ENCODE peak calls at places on chromosomes 1 and 21, in six cellular contexts. One of them, this sample, is unnamed.

GRCh38 chr1:119141020-119141424 is 569 bp upstream of the WARS2 start:
- DNase-seq in upper lobe of right lung: peak; percentile 67
- DNase-seq in PC-3: peak; percentile 43
- DNase-seq in tibial artery: no peak
- DNase-seq in psoas muscle: no peak
- DNase-seq in neural progenitor cell: peak; percentile 19
- DNase-seq in this sample: peak; percentile 11

GRCh38 chr1:232123775-232124659 is 497.4 kb downstream of the DISC1 start:
- DNase-seq in tibial artery: no peak
- DNase-seq in PC-3: peak; percentile 12
- DNase-seq in psoas muscle: no peak
- DNase-seq in upper lobe of right lung: no peak
- DNase-seq in neural progenitor cell: peak; percentile 27
- DNase-seq in this sample: no peak

GRCh38 chr1:233240839-233241682 is 54.5 kb downstream of the PCNX2 start:
- DNase-seq in upper lobe of right lung: peak; percentile 77
- DNase-seq in tibial artery: peak; percentile 54
- DNase-seq in psoas muscle: peak; percentile 78
- DNase-seq in neural progenitor cell: peak; percentile 73
- DNase-seq in PC-3: peak; percentile 39
- DNase-seq in this sample: peak; percentile 78

GRCh38 chr21:34333150-34333739 is 30.6 kb upstream of the KCNE2 start:
- DNase-seq in tibial artery: no peak
- DNase-seq in psoas muscle: no peak
- DNase-seq in neural progenitor cell: no peak
- DNase-seq in upper lobe of right lung: no peak
- DNase-seq in PC-3: no peak
- DNase-seq in this sample: no peak

GRCh38 chr1:50426108-50426700 is 3.0 kb upstream of the DMRTA2 start:
- DNase-seq in upper lobe of right lung: no peak
- DNase-seq in PC-3: no peak
- DNase-seq in neural progenitor cell: peak; percentile 34
- DNase-seq in psoas muscle: no peak
- DNase-seq in tibial artery: no peak
- DNase-seq in this sample: no peak

GRCh38 chr1:164575356-164575755 is 16.4 kb downstream of the PBX1 start:
- DNase-seq in PC-3: no peak
- DNase-seq in psoas muscle: no peak
- DNase-seq in neural progenitor cell: peak; percentile 32
- DNase-seq in upper lobe of right lung: no peak
- DNase-seq in tibial artery: no peak
- DNase-seq in this sample: no peak

GRCh38 chr1:42173155-42173933 is 8.8 kb upstream of the GUCA2A start:
- DNase-seq in tibial artery: no peak
- DNase-seq in upper lobe of right lung: peak; percentile 83
- DNase-seq in neural progenitor cell: peak; percentile 82
- DNase-seq in PC-3: peak; percentile 56
- DNase-seq in psoas muscle: peak; percentile 78
- DNase-seq in this sample: peak; percentile 64

GRCh38 chr1:59718989-59719360 is 95.8 kb upstream of the HOOK1 start:
- DNase-seq in PC-3: no peak
- DNase-seq in upper lobe of right lung: peak; percentile 81
- DNase-seq in neural progenitor cell: no peak
- DNase-seq in psoas muscle: peak; percentile 71
- DNase-seq in tibial artery: no peak
- DNase-seq in this sample: no peak

GRCh38 chr1:57424231-57425027 is 569 bp upstream of the DAB1 start:
- DNase-seq in PC-3: no peak
- DNase-seq in psoas muscle: peak; percentile 53
- DNase-seq in upper lobe of right lung: peak; percentile 64
- DNase-seq in tibial artery: no peak
- DNase-seq in neural progenitor cell: peak; percentile 81
- DNase-seq in this sample: no peak

GRCh38 chr1:232684331-232685105 is 54.6 kb upstream of the SIPA1L2 start:
- DNase-seq in neural progenitor cell: no peak
- DNase-seq in psoas muscle: no peak
- DNase-seq in tibial artery: no peak
- DNase-seq in PC-3: peak; percentile 57
- DNase-seq in upper lobe of right lung: no peak
- DNase-seq in this sample: no peak

GRCh38 chr1:65525297-65526048 is 105.0 kb downstream of the LEPR start:
- DNase-seq in PC-3: no peak
- DNase-seq in psoas muscle: peak; percentile 59
- DNase-seq in neural progenitor cell: peak; percentile 61
- DNase-seq in upper lobe of right lung: peak; percentile 62
- DNase-seq in tibial artery: peak; percentile 23
- DNase-seq in this sample: peak; percentile 3

GRCh38 chr1:3086272-3086671 is 17.3 kb downstream of the PRDM16 start:
- DNase-seq in PC-3: no peak
- DNase-seq in psoas muscle: no peak
- DNase-seq in upper lobe of right lung: no peak
- DNase-seq in tibial artery: no peak
- DNase-seq in neural progenitor cell: no peak
- DNase-seq in this sample: no peak

GRCh38 chr1:246324711-246325110 is 182.4 kb downstream of the SMYD3 start:
- DNase-seq in tibial artery: no peak
- DNase-seq in PC-3: peak; percentile 43
- DNase-seq in psoas muscle: no peak
- DNase-seq in upper lobe of right lung: no peak
- DNase-seq in neural progenitor cell: peak; percentile 14
- DNase-seq in this sample: peak; percentile 18

GRCh38 chr21:15151385-15152103 is 86.7 kb upstream of the NRIP1 start:
- DNase-seq in neural progenitor cell: no peak
- DNase-seq in tibial artery: no peak
- DNase-seq in upper lobe of right lung: no peak
- DNase-seq in psoas muscle: no peak
- DNase-seq in PC-3: no peak
- DNase-seq in this sample: no peak

GRCh38 chr1:68495532-68495931 is 1.4 kb downstream of the DEPDC1 start:
- DNase-seq in PC-3: peak; percentile 54
- DNase-seq in neural progenitor cell: no peak
- DNase-seq in tibial artery: no peak
- DNase-seq in psoas muscle: no peak
- DNase-seq in upper lobe of right lung: no peak
- DNase-seq in this sample: no peak

GRCh38 chr1:155871390-155871789 is 12.0 kb downstream of the SYT11 start:
- DNase-seq in neural progenitor cell: peak; percentile 38
- DNase-seq in upper lobe of right lung: no peak
- DNase-seq in tibial artery: peak; percentile 28
- DNase-seq in PC-3: no peak
- DNase-seq in psoas muscle: no peak
- DNase-seq in this sample: peak; percentile 93

GRCh38 chr1:117188268-117189108 is 22.2 kb downstream of the VTCN1 start:
- DNase-seq in neural progenitor cell: no peak
- DNase-seq in tibial artery: no peak
- DNase-seq in psoas muscle: no peak
- DNase-seq in PC-3: no peak
- DNase-seq in upper lobe of right lung: no peak
- DNase-seq in this sample: no peak

GRCh38 chr1:211859405-211859804 is 28.8 kb upstream of the LPGAT1 start:
- DNase-seq in neural progenitor cell: no peak
- DNase-seq in PC-3: no peak
- DNase-seq in psoas muscle: no peak
- DNase-seq in tibial artery: no peak
- DNase-seq in upper lobe of right lung: no peak
- DNase-seq in this sample: no peak

GRCh38 chr1:223059526-223059925 is 83.5 kb downstream of the TLR5 start:
- DNase-seq in psoas muscle: no peak
- DNase-seq in upper lobe of right lung: no peak
- DNase-seq in PC-3: no peak
- DNase-seq in tibial artery: no peak
- DNase-seq in neural progenitor cell: no peak
- DNase-seq in this sample: no peak

GRCh38 chr1:223052479-223052878 is 90.6 kb downstream of the TLR5 start:
- DNase-seq in neural progenitor cell: no peak
- DNase-seq in tibial artery: no peak
- DNase-seq in psoas muscle: no peak
- DNase-seq in upper lobe of right lung: no peak
- DNase-seq in PC-3: no peak
- DNase-seq in this sample: no peak

GRCh38 chr1:223057569-223058093 is 85.4 kb downstream of the TLR5 start:
- DNase-seq in neural progenitor cell: no peak
- DNase-seq in upper lobe of right lung: no peak
- DNase-seq in psoas muscle: no peak
- DNase-seq in tibial artery: no peak
- DNase-seq in PC-3: no peak
- DNase-seq in this sample: no peak

GRCh38 chr1:223052931-223053330 is 90.1 kb downstream of the TLR5 start:
- DNase-seq in neural progenitor cell: no peak
- DNase-seq in upper lobe of right lung: no peak
- DNase-seq in tibial artery: no peak
- DNase-seq in PC-3: peak; percentile 31
- DNase-seq in psoas muscle: no peak
- DNase-seq in this sample: no peak

DNA sequence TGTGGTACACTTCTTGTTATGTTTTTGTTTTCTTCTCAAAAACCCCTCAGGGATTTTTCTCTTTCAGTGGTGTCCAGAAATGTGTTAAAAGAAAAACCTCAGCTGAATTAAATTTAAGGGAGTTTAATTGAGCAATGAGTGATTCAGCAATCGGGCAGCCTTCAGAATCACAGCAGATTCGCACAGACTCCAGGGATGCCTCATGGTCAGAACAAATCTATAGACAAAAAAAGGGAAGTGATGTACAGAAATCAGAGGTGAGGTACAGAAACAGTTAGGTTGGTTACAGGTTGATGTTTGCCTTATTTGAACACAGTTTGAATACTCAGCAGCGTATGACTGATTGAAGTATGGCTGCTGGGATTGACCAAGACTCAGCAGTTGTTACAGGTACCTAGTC is 86.2 kb downstream of the TLR5 start:
- DNase-seq in neural progenitor cell: no peak
- DNase-seq in upper lobe of right lung: no peak
- DNase-seq in tibial artery: no peak
- DNase-seq in psoas muscle: no peak
- DNase-seq in PC-3: no peak
- DNase-seq in this sample: no peak
- H3K27ac ChIP-seq in neural progenitor cell: no peak overlapping the region
- H3K27ac ChIP-seq in upper lobe of right lung: no peak overlapping the region
- H3K27ac ChIP-seq in tibial artery: no peak overlapping the region
- H3K27ac ChIP-seq in psoas muscle: no peak overlapping the region
- H3K27ac ChIP-seq in PC-3: no peak overlapping the region
- H3K27ac ChIP-seq in this sample: no peak overlapping the region

DNA sequence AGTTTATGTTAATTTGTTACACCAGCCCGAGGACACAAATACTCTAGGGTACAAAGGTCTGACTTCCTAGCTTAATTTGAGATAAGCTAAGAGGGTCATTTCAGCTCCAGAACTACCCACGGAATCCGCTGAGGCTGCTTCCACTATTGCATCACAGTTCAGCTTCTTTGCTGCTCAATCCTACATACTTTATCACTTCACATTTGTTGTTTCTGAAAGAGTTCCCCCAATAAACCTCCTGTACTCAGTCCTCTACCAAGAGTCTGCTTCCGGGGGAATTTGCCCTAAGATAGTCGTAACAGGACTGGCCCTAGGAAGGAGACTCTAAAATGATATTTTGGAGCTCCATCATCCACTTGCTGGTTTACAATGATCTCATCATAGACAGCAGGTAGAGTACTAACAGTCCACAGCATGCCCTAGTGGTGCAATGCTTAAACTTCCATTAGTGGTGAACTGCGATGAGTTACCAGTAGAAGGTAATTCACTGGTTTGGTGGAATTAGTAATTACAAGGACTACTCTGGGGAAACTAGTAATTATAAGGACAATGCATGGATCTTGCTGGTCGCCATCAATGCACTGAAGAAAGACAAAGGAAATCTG is 229.3 kb downstream of the USH2A start:
- DNase-seq in upper lobe of right lung: no peak
- DNase-seq in PC-3: peak; percentile 57
- DNase-seq in neural progenitor cell: no peak
- DNase-seq in psoas muscle: no peak
- DNase-seq in tibial artery: no peak
- DNase-seq in this sample: no peak
- TF ChIP-seq CTCF in upper lobe of right lung: no peak
- TF ChIP-seq CTCF in PC-3: peak; percentile 61
- TF ChIP-seq CTCF in neural progenitor cell: peak; percentile 47
- TF ChIP-seq CTCF in psoas muscle: no peak
- TF ChIP-seq CTCF in tibial artery: no peak
- TF ChIP-seq CTCF in this sample: no peak

GRCh38 chr1:17561252-17561558 is 21.7 kb downstream of the ARHGEF10L start:
- DNase-seq in tibial artery: peak; percentile 57
- DNase-seq in PC-3: no peak
- DNase-seq in psoas muscle: no peak
- DNase-seq in upper lobe of right lung: no peak
- DNase-seq in neural progenitor cell: no peak
- DNase-seq in this sample: no peak

GRCh38 chr1:17559618-17560419 is 20.3 kb downstream of the ARHGEF10L start:
- DNase-seq in psoas muscle: no peak
- DNase-seq in PC-3: peak; percentile 75
- DNase-seq in upper lobe of right lung: no peak
- DNase-seq in tibial artery: no peak
- DNase-seq in neural progenitor cell: no peak
- DNase-seq in this sample: no peak

GRCh38 chr1:17558954-17559617 is 19.6 kb downstream of the ARHGEF10L start:
- DNase-seq in psoas muscle: no peak
- DNase-seq in upper lobe of right lung: no peak
- DNase-seq in PC-3: peak; percentile 48
- DNase-seq in tibial artery: no peak
- DNase-seq in neural progenitor cell: no peak
- DNase-seq in this sample: no peak

GRCh38 chr1:17557986-17558385 is 18.5 kb downstream of the ARHGEF10L start:
- DNase-seq in PC-3: no peak
- DNase-seq in neural progenitor cell: no peak
- DNase-seq in upper lobe of right lung: no peak
- DNase-seq in tibial artery: no peak
- DNase-seq in psoas muscle: no peak
- DNase-seq in this sample: no peak

DNA sequence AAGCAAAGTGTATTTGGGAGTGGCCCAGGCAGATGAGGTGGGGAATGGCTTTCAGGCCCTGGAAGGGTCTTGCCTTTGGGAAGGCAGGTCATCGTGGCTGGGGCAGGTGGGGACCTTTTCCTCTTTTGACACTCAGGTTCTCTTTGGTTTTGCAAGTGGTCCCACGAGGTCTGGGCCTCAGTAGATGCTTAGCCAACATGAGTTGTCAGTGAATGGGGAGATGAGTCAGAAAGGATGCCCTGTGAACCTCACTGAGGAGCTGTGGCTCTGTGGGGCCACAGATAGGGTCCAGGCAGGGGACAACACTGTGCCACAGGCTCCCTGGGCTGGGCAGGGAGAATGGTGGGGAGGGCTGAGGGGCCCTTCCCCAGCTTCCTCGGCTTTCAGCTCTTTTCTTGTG is 19.0 kb downstream of the ARHGEF10L start:
- DNase-seq in psoas muscle: no peak
- DNase-seq in neural progenitor cell: no peak
- DNase-seq in tibial artery: no peak
- DNase-seq in upper lobe of right lung: no peak
- DNase-seq in PC-3: no peak
- DNase-seq in this sample: no peak
- H3K27ac ChIP-seq in psoas muscle: no peak overlapping the region
- H3K27ac ChIP-seq in neural progenitor cell: no peak overlapping the region
- H3K27ac ChIP-seq in tibial artery: peak overlapping the region; percentile 100
- H3K27ac ChIP-seq in upper lobe of right lung: no peak overlapping the region
- H3K27ac ChIP-seq in PC-3: peak overlapping the region; percentile 89
- H3K27ac ChIP-seq in this sample: no peak overlapping the region

DNA sequence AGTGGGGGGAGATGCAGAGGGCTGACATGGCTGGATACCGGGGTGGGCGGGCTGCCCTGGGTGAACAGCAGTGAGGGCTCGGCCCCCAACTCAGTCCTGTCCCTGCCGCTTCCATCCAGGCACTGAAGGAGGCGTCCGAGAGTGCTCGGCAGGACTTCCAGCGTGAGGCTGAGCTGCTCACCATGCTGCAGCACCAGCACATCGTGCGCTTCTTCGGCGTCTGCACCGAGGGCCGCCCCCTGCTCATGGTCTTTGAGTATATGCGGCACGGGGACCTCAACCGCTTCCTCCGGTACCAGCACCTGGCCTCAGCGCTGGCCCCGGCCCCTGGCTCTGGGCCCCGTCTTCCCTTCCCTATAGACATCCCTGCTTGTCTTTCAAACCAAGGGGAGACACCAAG is 15.6 kb downstream of the NTRK1 start:
- DNase-seq in psoas muscle: peak; percentile 42
- DNase-seq in tibial artery: no peak
- DNase-seq in PC-3: no peak
- DNase-seq in upper lobe of right lung: no peak
- DNase-seq in neural progenitor cell: peak; percentile 79
- DNase-seq in this sample: no peak
- TF ChIP-seq CTCF in psoas muscle: no peak
- TF ChIP-seq CTCF in tibial artery: no peak
- TF ChIP-seq CTCF in PC-3: no peak
- TF ChIP-seq CTCF in upper lobe of right lung: no peak
- TF ChIP-seq CTCF in neural progenitor cell: peak; percentile 53
- TF ChIP-seq CTCF in this sample: no peak

This sample was measured in dorsolateral prefrontal cortex.